ENCODE peak calls at places on chromosome X, in five cellular contexts. J, R, S, E and D are unnamed samples.

GRCh38 chrX:154059231-154059630 is 38.3 kb downstream of the MECP2 start:
- DNase-seq in S (no peak), E (no peak), J (no peak), R (no peak), D (no peak)

GRCh38 chrX:69323786-69324720 is 158.8 kb upstream of the PJA1 start:
- DNase-seq in R (no peak), S (peak; percentile 1), E (no peak), J (no peak), D (peak; percentile 3)

GRCh38 chrX:133786382-133786781 is 199.0 kb downstream of the GPC3 start:
- DNase-seq in S (no peak), J (no peak), E (no peak), R (no peak), D (no peak)

GRCh38 chrX:107775734-107776511 is at the start of gene TSC22D3:
- DNase-seq in J (peak; percentile 33), E (no peak), S (peak; percentile 62), R (peak; percentile 68), D (peak; percentile 73)

GRCh38 chrX:67563469-67564448 is 19.9 kb downstream of the AR start:
- DNase-seq in R (no peak), S (no peak), J (peak; percentile 52), E (no peak), D (no peak)

GRCh38 chrX:142005532-142005931 is 101.8 kb downstream of the MAGEC1 start:
- DNase-seq in E (no peak), J (no peak), S (no peak), R (no peak), D (no peak)

GRCh38 chrX:134604701-134605271 is 53.5 kb downstream of the PLAC1 start:
- DNase-seq in E (no peak), J (peak; percentile 42), S (no peak), R (peak; percentile 14), D (no peak)

GRCh38 chrX:49106296-49106695 is 17.2 kb downstream of the GPKOW start:
- DNase-seq in S (no peak), R (no peak), J (no peak), E (no peak), D (no peak)

GRCh38 chrX:53048169-53049126 is at the start of gene GPR173:
- DNase-seq in E (no peak), J (peak; percentile 66), S (no peak), R (no peak), D (peak; percentile 85)

GRCh38 chrX:96575011-96575410 is 109.6 kb upstream of the DIAPH2 start:
- DNase-seq in S (no peak), R (no peak), J (no peak), E (no peak), D (no peak)

GRCh38 chrX:148380614-148381561 is 119.5 kb upstream of the AFF2 start:
- DNase-seq in E (peak; percentile 55), R (no peak), S (no peak), J (no peak), D (no peak)
- TF ChIP-seq RCOR1 in E (no peak), R (no peak), S (no peak), J (no peak), D (no peak)

GRCh38 chrX:431032-431431 is 44.3 kb upstream of the PPP2R3B start:
- DNase-seq in E (no peak), J (no peak), R (no peak), S (no peak), D (no peak)

GRCh38 chrX:425056-425455 is 38.3 kb upstream of the PPP2R3B start:
- DNase-seq in S (no peak), J (no peak), E (no peak), R (no peak), D (no peak)

GRCh38 chrX:426881-427280 is 40.2 kb upstream of the PPP2R3B start:
- DNase-seq in S (no peak), R (peak; percentile 70), J (no peak), E (no peak), D (no peak)

GRCh38 chrX:429266-429825 is 42.6 kb upstream of the PPP2R3B start:
- DNase-seq in S (no peak), E (no peak), R (no peak), J (no peak), D (no peak)

DNA sequence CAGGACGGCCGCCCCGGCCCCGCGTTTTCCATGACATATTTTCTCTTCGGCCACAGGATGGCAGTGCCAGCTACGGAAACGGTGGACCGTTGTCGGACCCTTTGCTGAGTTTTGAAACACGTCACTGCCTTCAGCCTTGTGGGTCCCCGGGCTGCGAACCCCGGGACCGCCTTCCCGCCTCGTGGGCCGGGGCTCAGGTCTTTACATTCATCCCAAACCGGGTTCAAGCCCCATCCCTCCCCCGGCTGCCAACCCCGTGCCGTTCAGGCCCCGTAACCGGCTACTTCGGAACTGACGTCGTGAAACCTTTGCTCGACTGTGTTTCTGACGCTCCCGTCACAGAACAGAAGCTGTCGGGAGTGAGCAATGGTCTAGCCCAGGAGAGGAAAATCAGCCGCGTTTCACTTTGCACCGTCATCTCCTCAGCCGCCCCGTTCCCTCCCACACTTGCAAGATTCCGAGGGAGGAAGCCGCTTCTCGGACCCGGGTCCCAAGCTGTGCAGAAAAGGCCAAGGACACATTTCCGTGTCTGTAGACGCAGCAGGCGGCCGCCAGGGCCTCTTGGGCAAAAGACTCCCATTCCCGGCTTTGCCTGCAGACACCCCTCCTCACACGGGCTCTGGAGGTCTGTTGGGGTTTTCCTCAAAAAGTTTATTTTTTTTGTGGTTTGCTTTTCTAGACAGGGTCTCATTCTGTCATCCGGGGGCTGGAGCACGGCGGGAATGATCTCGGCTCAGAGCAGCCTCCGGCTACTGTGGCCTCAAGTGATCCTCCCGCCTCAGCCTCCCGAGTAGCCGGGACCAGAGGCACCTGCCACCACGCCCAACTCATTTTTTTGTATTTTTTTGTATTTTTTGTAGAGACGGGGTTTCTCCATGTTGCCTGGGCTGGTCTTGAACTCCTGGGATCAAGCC is 41.4 kb upstream of the PPP2R3B start:
- DNase-seq in R (peak; percentile 50), E (no peak), J (no peak), S (no peak), D (peak; percentile 54)
- TF ChIP-seq RCOR1 in R (no peak), E (no peak), J (no peak), S (no peak), D (no peak)

GRCh38 chrX:19349263-19349662 is 5.5 kb downstream of the PDHA1 start:
- DNase-seq in R (no peak), S (no peak), J (no peak), E (no peak), D (no peak)

GRCh38 chrX:19350831-19351447 is 7.2 kb downstream of the PDHA1 start:
- DNase-seq in R (no peak), E (no peak), J (no peak), S (no peak), D (no peak)

GRCh38 chrX:19354625-19355024 is 10.9 kb downstream of the PDHA1 start:
- DNase-seq in J (no peak), S (no peak), R (no peak), E (no peak), D (no peak)
- TF ChIP-seq RCOR1 in J (no peak), S (no peak), R (no peak), E (no peak), D (no peak)

DNA sequence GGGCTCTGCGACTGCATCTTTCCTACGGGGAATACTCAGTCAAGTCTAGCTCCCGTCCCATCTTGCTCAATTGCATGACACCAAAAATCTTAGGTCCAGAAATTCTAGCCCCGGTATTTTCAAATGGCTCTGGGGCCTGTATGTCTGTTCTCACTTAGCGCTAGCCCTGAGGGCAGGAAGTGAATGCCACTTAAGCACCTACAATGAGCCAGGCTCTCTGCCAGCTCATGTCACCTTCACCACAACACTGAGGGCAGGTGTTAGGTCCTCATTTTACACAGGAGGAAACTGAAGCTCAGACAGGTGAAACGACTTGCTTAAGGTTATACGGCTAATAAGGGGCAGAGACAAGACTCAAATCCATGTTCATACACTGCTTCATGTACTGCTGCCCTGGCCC is 282.8 kb downstream of the PPP1R2C start:
- DNase-seq in E (no peak), R (no peak), S (no peak), J (no peak), D (no peak)
- TF ChIP-seq RCOR1 in E (no peak), R (no peak), S (no peak), J (no peak), D (no peak)

GRCh38 chrX:109281478-109282275 is 200.2 kb downstream of the GUCY2F start:
- DNase-seq in R (no peak), S (no peak), J (no peak), E (no peak), D (no peak)

GRCh38 chrX:109283870-109284269 is 198.0 kb downstream of the GUCY2F start:
- DNase-seq in S (no peak), J (no peak), R (no peak), E (no peak), D (no peak)
- TF ChIP-seq RCOR1 in S (no peak), J (no peak), R (no peak), E (no peak), D (no peak)

DNA sequence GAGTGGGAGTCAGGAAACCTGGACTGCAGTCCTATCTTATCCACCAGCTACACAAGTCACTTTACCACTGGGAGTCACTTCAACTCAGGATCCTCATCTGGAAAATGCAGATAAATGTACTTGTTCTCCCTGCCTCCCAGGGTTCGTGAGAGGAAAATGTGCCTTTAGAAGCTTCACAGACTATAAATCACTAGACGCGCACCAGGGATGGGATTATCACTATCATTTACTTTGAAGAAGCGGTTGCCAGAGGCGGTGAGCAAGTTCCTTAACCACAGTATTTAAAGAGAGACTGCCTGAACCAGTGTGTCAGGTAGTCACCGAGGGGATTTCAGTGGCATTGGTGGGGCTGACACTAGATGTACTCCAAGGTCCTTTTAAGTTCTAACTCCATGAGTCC is 219.5 kb downstream of the HS6ST2 start:
- DNase-seq in E (no peak), R (no peak), J (no peak), S (no peak), D (no peak)
- TF ChIP-seq RCOR1 in E (no peak), R (no peak), J (no peak), S (no peak), D (no peak)

GRCh38 chrX:47608130-47608810 is 11.4 kb downstream of the SYN1 start:
- DNase-seq in S (peak; percentile 74), J (no peak), E (no peak), R (no peak), D (no peak)

GRCh38 chrX:47610506-47610905 is 9.2 kb downstream of the SYN1 start:
- DNase-seq in E (no peak), S (no peak), R (no peak), J (no peak), D (no peak)

GRCh38 chrX:47611926-47612325 is 7.7 kb downstream of the SYN1 start:
- DNase-seq in E (no peak), R (no peak), S (no peak), J (no peak), D (no peak)

GRCh38 chrX:47605024-47605423 is 14.6 kb downstream of the SYN1 start:
- DNase-seq in R (no peak), J (no peak), S (no peak), E (no peak), D (no peak)

DNA sequence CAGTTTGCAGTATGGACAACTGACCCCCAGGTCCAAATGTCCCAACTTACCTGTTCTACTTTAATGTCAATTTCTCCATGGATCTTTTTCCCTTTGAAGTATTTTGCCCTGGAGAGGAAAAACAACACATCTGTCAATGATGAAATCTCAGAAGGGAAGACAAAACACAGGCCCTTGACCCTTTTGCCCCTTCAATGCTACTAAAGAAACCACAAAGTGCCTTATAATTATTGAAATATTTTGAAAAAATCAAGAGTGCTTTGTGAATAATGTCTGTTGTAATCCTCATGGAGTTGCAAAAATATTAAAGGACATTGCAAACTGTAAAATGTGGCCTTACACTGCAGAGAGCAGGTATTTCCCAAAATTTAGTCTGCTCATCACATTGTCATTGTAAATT is 12.6 kb downstream of the SYN1 start:
- DNase-seq in J (no peak), S (no peak), E (no peak), R (no peak), D (no peak)
- TF ChIP-seq RCOR1 in J (no peak), S (no peak), E (no peak), R (no peak), D (no peak)